ENCODE peak calls at places on chromosome 11, in seven cellular contexts. E is esophagus squamous epithelium, O is NCI-H345, Z is SJCRH30, Q is nucleus accumbens, N is spleen, F is NCI-H446 treated with DMSO at 0.1 percent for 48 hours. M is an unnamed sample.

GRCh38 chr11:59186130-59186594 is 14.2 kb downstream of the DTX4 start:
- DNase-seq in O (no peak), E (no peak), F (no peak), Z (peak), N (no peak), Q (no peak), M (no peak)

GRCh38 chr11:65634440-65634839 is 3.5 kb upstream of the SIPA1 start:
- DNase-seq in Z (no peak), E (no peak), Q (no peak), N (peak), O (no peak), F (no peak), M (no peak)

GRCh38 chr11:100329352-100329751 is 357.7 kb upstream of the ARHGAP42 start:
- DNase-seq in O (no peak), N (no peak), E (no peak), Q (no peak), Z (peak), F (no peak), M (no peak)

GRCh38 chr11:57815476-57815875 is 53.9 kb downstream of the CTNND1 start:
- DNase-seq in E (no peak), Q (no peak), F (no peak), O (no peak), Z (no peak), N (no peak), M (no peak)

GRCh38 chr11:1384206-1384965 is 5.3 kb upstream of the BRSK2 start:
- DNase-seq in Z (no peak), O (no peak), N (peak), F (no peak), E (no peak), Q (no peak), M (no peak)

GRCh38 chr11:79262221-79262620 is 178.6 kb downstream of the TENM4 start:
- DNase-seq in F (no peak), Q (no peak), N (no peak), Z (no peak), O (no peak), E (no peak), M (no peak)

GRCh38 chr11:117525866-117526265 is 198.2 kb downstream of the CEP164 start:
- DNase-seq in F (no peak), Z (no peak), O (no peak), N (no peak), Q (no peak), E (no peak), M (no peak)

GRCh38 chr11:93986716-93987115 is 34.4 kb upstream of the HEPHL1 start:
- DNase-seq in O (peak), E (no peak), Z (no peak), F (no peak), N (no peak), Q (no peak), M (peak)

GRCh38 chr11:108754901-108755625 is 90.2 kb downstream of the DDX10 start:
- DNase-seq in Q (no peak), F (no peak), E (no peak), N (no peak), Z (peak), O (no peak), M (no peak)

GRCh38 chr11:14342906-14343305 is 16.1 kb downstream of the RRAS2 start:
- DNase-seq in Z (peak), N (no peak), O (no peak), E (no peak), F (no peak), Q (no peak), M (no peak)

GRCh38 chr11:123509737-123510578 is 79.9 kb downstream of the GRAMD1B start:
- DNase-seq in F (peak), Q (peak), N (no peak), O (no peak), E (no peak), Z (peak), M (no peak)

GRCh38 chr11:106304274-106304673 is 226.8 kb downstream of the AASDHPPT start:
- DNase-seq in F (no peak), Z (no peak), O (no peak), E (no peak), N (no peak), Q (no peak), M (no peak)

GRCh38 chr11:15473954-15474837 is 359.5 kb downstream of the INSC start:
- DNase-seq in Z (no peak), O (no peak), E (no peak), F (no peak), Q (no peak), N (no peak), M (no peak)

GRCh38 chr11:123374622-123374968 is 55.5 kb upstream of the GRAMD1B start:
- DNase-seq in Z (no peak), O (no peak), Q (no peak), E (no peak), F (no peak), N (no peak), M (no peak)

GRCh38 chr11:726278-726915 is 20.4 kb downstream of the EPS8L2 start:
- DNase-seq in E (no peak), F (no peak), N (peak), O (peak), Q (no peak), Z (peak), M (no peak)

GRCh38 chr11:41431784-41432183 is 27.7 kb downstream of the LRRC4C start:
- DNase-seq in Z (peak), O (peak), E (no peak), N (no peak), F (no peak), Q (no peak), M (no peak)

GRCh38 chr11:116379185-116379828 is 393.5 kb downstream of the BUD13 start:
- DNase-seq in Z (peak), Q (no peak), N (no peak), F (no peak), E (no peak), O (no peak), M (no peak)